ENCODE peak calls at places on chromosomes 12 and 14, in ten cellular contexts. H is adrenal gland; D is bronchial epithelial cell; P is tibial artery; O is CD4-positive, alpha-beta memory T cell; C is SK-N-SH; E is stomach; S is fibroblast of pulmonary artery; Q is OCI-LY7; J is skeletal muscle cell. X is an unnamed sample.

GRCh38 chr14:29865299-29865698 is 62.3 kb downstream of the PRKD1 start:
- DNase-seq in H (no peak), D (no peak), P (no peak), O (no peak), C (no peak), E (no peak), S (no peak), Q (no peak), J (no peak), X (no peak)

GRCh38 chr14:104725772-104726548 is 1.9 kb downstream of the ADSS1 start:
- DNase-seq in H (no peak), D (no peak), P (no peak), O (no peak), C (no peak), E (no peak), S (no peak), Q (no peak), J (no peak), X (no peak)

GRCh38 chr12:122023339-122024131 is 1.9 kb downstream of the BCL7A start:
- DNase-seq in H (peak; percentile 80), D (peak; percentile 49), P (peak; percentile 77), O (no peak), C (peak; percentile 87), E (peak; percentile 70), S (peak; percentile 68), Q (peak; percentile 62), J (peak; percentile 34), X (peak; percentile 83)

GRCh38 chr14:53355581-53356112 is 202.5 kb upstream of the DDHD1 start:
- DNase-seq in H (no peak), D (peak; percentile 85), P (no peak), O (no peak), C (no peak), E (no peak), S (peak; percentile 50), Q (no peak), J (peak; percentile 66), X (peak; percentile 77)

GRCh38 chr12:76450690-76451089 is 102.5 kb upstream of the BBS10 start:
- DNase-seq in H (no peak), D (peak; percentile 96), P (no peak), O (no peak), C (no peak), E (no peak), S (peak; percentile 90), Q (no peak), J (peak; percentile 60), X (no peak)

GRCh38 chr14:75433631-75434556 is 6.1 kb downstream of the JDP2 start:
- DNase-seq in H (no peak), D (no peak), P (no peak), O (no peak), C (peak; percentile 57), E (no peak), S (no peak), Q (no peak), J (no peak), X (no peak)

GRCh38 chr12:10783252-10783651 is 19.2 kb downstream of the TAS2R7 start:
- DNase-seq in H (no peak), D (no peak), P (no peak), O (no peak), C (no peak), E (no peak), S (no peak), Q (no peak), J (no peak), X (no peak)

GRCh38 chr12:14716848-14717444 is 20.5 kb upstream of the GUCY2C start:
- DNase-seq in H (peak; percentile 31), D (peak; percentile 57), P (peak; percentile 30), O (peak; percentile 52), C (peak; percentile 44), E (peak; percentile 38), S (peak; percentile 62), Q (peak; percentile 73), J (no peak), X (peak; percentile 58)

GRCh38 chr12:121536929-121537813 is 43.7 kb downstream of the KDM2B start:
- DNase-seq in H (peak; percentile 90), D (no peak), P (peak; percentile 85), O (peak; percentile 47), C (peak; percentile 88), E (peak; percentile 93), S (peak; percentile 76), Q (peak; percentile 89), J (no peak), X (peak; percentile 92)

GRCh38 chr14:34035934-34036250 is 85.0 kb upstream of the EGLN3 start:
- DNase-seq in H (no peak), D (no peak), P (no peak), O (no peak), C (no peak), E (no peak), S (no peak), Q (no peak), J (no peak), X (no peak)

DNA sequence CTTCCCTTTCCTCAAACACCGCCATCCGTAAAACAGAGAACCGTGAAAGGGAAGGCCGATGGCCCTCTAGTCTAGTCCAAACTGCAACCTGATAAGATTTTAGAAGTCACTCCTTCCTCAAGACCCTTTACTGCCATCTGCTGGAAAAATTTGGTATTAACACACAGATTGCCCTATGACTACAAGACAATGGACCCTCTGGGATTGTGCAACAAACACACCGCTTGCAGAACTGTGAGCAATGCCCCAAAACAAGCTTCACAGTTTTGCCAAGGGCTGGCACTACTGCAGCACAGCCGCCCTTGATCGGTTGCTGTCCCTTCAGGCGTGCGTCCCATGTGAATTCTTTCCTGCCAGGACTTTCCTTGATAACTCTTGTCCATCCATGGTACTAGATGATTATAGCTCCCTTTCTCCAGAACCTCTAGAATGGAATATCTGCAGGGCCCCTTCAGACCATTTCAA is 23.1 kb downstream of the LLPH start:
- DNase-seq in H (peak; percentile 79), D (peak; percentile 93), P (peak; percentile 64), O (peak; percentile 69), C (peak; percentile 58), E (peak; percentile 31), S (peak; percentile 98), Q (peak; percentile 82), J (peak; percentile 85), X (peak; percentile 52)
- H3K4me3 ChIP-seq in H (no peak overlapping the region), D (no peak overlapping the region), P (no peak overlapping the region), O (no peak overlapping the region), C (no peak overlapping the region), E (no peak overlapping the region), S (no peak overlapping the region), Q (no peak overlapping the region), J (no peak overlapping the region), X (no peak overlapping the region)

GRCh38 chr12:106021516-106021915 is 117.2 kb downstream of the NUAK1 start:
- DNase-seq in H (no peak), D (no peak), P (no peak), O (no peak), C (no peak), E (no peak), S (peak; percentile 75), Q (no peak), J (no peak), X (no peak)

GRCh38 chr12:106023034-106023433 is 115.7 kb downstream of the NUAK1 start:
- DNase-seq in H (no peak), D (no peak), P (no peak), O (no peak), C (no peak), E (no peak), S (no peak), Q (no peak), J (no peak), X (no peak)

GRCh38 chr12:106020736-106021135 is 118.0 kb downstream of the NUAK1 start:
- DNase-seq in H (no peak), D (no peak), P (no peak), O (no peak), C (no peak), E (no peak), S (no peak), Q (no peak), J (no peak), X (no peak)

GRCh38 chr12:106025129-106025528 is 113.6 kb downstream of the NUAK1 start:
- DNase-seq in H (no peak), D (no peak), P (no peak), O (no peak), C (no peak), E (no peak), S (no peak), Q (no peak), J (no peak), X (no peak)

DNA sequence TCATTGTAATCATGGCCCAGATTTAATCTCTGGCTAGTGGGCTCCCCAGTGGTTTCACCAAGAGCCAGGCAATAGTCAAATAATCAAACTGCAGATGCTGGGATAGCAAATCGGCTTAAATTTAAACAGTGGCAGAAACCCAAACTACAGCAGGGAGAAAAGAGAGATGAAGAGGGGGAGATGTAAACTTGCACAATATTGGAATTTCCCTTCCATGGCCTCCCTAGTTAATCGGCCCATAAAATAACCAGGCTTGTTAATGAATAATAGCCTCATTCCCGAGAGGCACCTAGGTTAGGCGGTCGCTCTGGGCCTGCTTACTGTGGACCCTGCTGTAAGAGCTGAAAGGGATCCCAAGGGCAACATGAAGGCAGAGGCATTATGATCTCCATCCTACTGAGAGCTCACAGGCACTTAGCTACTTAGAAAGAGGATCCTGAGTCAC is 116.2 kb downstream of the NUAK1 start:
- DNase-seq in H (no peak), D (peak; percentile 32), P (no peak), O (no peak), C (no peak), E (no peak), S (peak; percentile 73), Q (no peak), J (peak; percentile 4), X (no peak)
- H3K4me3 ChIP-seq in H (no peak overlapping the region), D (no peak overlapping the region), P (no peak overlapping the region), O (no peak overlapping the region), C (no peak overlapping the region), E (no peak overlapping the region), S (no peak overlapping the region), Q (no peak overlapping the region), J (no peak overlapping the region), X (no peak overlapping the region)

GRCh38 chr12:60209933-60210332 is 614.1 kb downstream of the SLC16A7 start:
- DNase-seq in H (no peak), D (peak; percentile 25), P (no peak), O (no peak), C (no peak), E (no peak), S (no peak), Q (no peak), J (no peak), X (no peak)
- H3K4me3 ChIP-seq in H (no peak overlapping the region), D (no peak overlapping the region), P (no peak overlapping the region), O (no peak overlapping the region), C (no peak overlapping the region), E (no peak overlapping the region), S (no peak overlapping the region), Q (no peak overlapping the region), J (no peak overlapping the region), X (no peak overlapping the region)

DNA sequence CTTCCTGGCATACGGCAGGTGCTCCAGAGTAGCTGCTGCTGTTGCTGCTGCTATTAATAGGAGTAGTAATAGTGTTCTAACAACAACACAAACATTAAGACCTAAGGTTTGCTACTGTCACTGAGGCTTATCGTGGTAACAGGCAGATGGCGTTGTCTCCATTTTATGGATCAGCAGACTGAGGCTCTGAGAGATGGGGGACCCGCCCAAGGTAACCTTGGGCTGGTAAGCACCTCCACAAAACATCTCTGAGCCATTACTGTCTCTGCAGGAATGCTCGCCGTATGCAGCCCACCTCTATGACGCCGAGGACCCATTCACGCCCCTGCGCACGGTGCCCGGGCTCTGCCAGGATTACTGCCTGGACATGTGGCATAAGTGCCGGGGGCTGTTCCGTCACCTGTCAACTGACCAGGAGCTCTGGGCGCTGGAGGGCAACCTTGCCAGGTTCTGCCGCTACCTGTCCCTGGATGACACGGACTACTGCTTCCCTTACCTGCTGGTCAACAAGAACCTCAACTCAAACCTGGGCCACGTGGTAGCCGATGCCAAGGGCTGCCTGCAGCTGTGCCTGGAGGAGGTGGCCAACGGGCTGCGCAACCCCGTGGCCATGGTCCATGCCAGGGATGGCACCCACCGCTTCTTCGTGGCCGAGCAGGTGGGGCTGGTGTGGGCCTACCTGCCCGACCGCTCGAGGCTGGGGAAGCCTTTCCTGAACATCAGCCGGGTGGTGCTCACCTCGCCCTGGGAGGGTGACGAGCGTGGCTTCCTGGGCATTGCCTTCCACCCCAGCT is 7.2 kb downstream of the HHIPL1 start:
- DNase-seq in H (no peak), D (no peak), P (no peak), O (no peak), C (no peak), E (no peak), S (no peak), Q (no peak), J (no peak), X (no peak)
- H3K4me3 ChIP-seq in H (no peak overlapping the region), D (no peak overlapping the region), P (no peak overlapping the region), O (no peak overlapping the region), C (no peak overlapping the region), E (no peak overlapping the region), S (no peak overlapping the region), Q (no peak overlapping the region), J (no peak overlapping the region), X (no peak overlapping the region)